ENCODE peak calls at places on chromosome X, in nine cellular contexts. M is brain microvascular endothelial cell; P is endodermal cell; C is NB4; E is iPS-NIHi11; X is EH; G is T-helper 9 cell; J is mammary epithelial cell; B is stimulated activated CD4-positive, alpha-beta T cell treated with anti-CD3 and anti-CD28 coated beads, Interleukin-15, amount 100 ng/mL, for 1 hour. W is an unnamed sample.

GRCh38 chrX:74922922-74923321 is 2.3 kb downstream of the NEXMIF start:
- DNase-seq in B (no peak), M (no peak), G (no peak), X (no peak), P (no peak), E (no peak), C (peak), J (no peak), W (no peak)

GRCh38 chrX:154046262-154046771 is 26.6 kb upstream of the IRAK1 start:
- DNase-seq in X (peak), C (no peak), J (no peak), P (no peak), G (no peak), B (no peak), M (peak), E (no peak), W (no peak)

GRCh38 chrX:17432158-17432557 is 57.2 kb downstream of the NHS start:
- DNase-seq in B (no peak), X (no peak), M (no peak), G (no peak), J (no peak), P (no peak), E (no peak), C (no peak), W (no peak)

GRCh38 chrX:105282077-105282476 is 61.6 kb upstream of the TEX13A start:
- DNase-seq in P (no peak), G (no peak), X (no peak), C (no peak), B (no peak), E (no peak), J (no peak), M (no peak), W (no peak)

GRCh38 chrX:96770315-96770714 is 85.7 kb downstream of the DIAPH2 start:
- DNase-seq in M (no peak), P (no peak), J (no peak), X (peak), B (no peak), C (peak), E (no peak), G (no peak), W (no peak)

GRCh38 chrX:48754124-48754667 is 7.4 kb upstream of the GLOD5 start:
- DNase-seq in X (peak), B (no peak), M (no peak), G (no peak), E (no peak), J (no peak), C (no peak), P (no peak), W (no peak)

GRCh38 chrX:44071847-44072545 is 98.8 kb upstream of the NDP start:
- DNase-seq in B (no peak), M (peak), X (peak), G (no peak), E (no peak), C (no peak), P (no peak), J (peak), W (no peak)

GRCh38 chrX:439236-439635 is 52.5 kb upstream of the PPP2R3B start:
- DNase-seq in M (no peak), B (no peak), E (no peak), J (no peak), G (no peak), C (no peak), P (no peak), X (no peak), W (no peak)

GRCh38 chrX:124223524-124223923 is 108.9 kb upstream of the TEX13D start:
- DNase-seq in J (no peak), G (no peak), M (no peak), B (no peak), P (peak), C (peak), X (no peak), E (no peak), W (no peak)

GRCh38 chrX:67724359-67725110 is 180.7 kb downstream of the AR start:
- DNase-seq in P (no peak), C (no peak), J (no peak), M (no peak), E (no peak), X (no peak), G (no peak), B (no peak), W (no peak)

GRCh38 chrX:111445485-111445884 is 33.5 kb upstream of the DCX start:
- DNase-seq in C (peak), P (no peak), M (peak), X (peak), J (peak), E (peak), B (no peak), G (no peak), W (peak)

GRCh38 chrX:56762220-56762619 is 33.2 kb downstream of the NBDY start:
- DNase-seq in G (no peak), B (no peak), E (no peak), M (no peak), X (no peak), J (no peak), P (no peak), C (no peak), W (no peak)

GRCh38 chrX:47169273-47169672 is 24.3 kb downstream of the RBM10 start:
- DNase-seq in M (no peak), G (no peak), E (no peak), C (no peak), X (no peak), J (no peak), P (no peak), B (no peak), W (no peak)

GRCh38 chrX:34655496-34656258 is 1.4 kb downstream of the TMEM47 start:
- DNase-seq in J (peak), E (no peak), M (no peak), C (no peak), P (peak), B (no peak), X (peak), G (no peak), W (no peak)

GRCh38 chrX:39936886-39937770 is 160.6 kb downstream of the BCOR start:
- DNase-seq in P (no peak), J (no peak), X (no peak), M (no peak), C (peak), E (no peak), B (no peak), G (no peak), W (no peak)

GRCh38 chrX:2317527-2318055 is 183.2 kb downstream of the DHRSX start:
- DNase-seq in J (no peak), B (no peak), C (no peak), E (no peak), M (no peak), G (no peak), X (no peak), P (no peak), W (no peak)

GRCh38 chrX:75038925-75039324 is 113.7 kb upstream of the NEXMIF start:
- DNase-seq in M (peak), C (peak), X (peak), G (no peak), B (no peak), E (peak), J (peak), P (peak), W (no peak)

GRCh38 chrX:103398321-103398937 is 22.1 kb downstream of the BEX3 start:
- DNase-seq in J (peak), M (peak), P (no peak), E (no peak), C (peak), G (no peak), B (no peak), X (peak), W (no peak)

GRCh38 chrX:29652484-29652883 is 562.9 kb upstream of the MAGEB2 start:
- DNase-seq in P (no peak), B (no peak), C (no peak), J (peak), X (peak), E (no peak), G (no peak), M (peak), W (no peak)

GRCh38 chrX:133813991-133814390 is 171.4 kb downstream of the GPC3 start:
- DNase-seq in C (no peak), E (no peak), X (peak), B (no peak), J (no peak), G (no peak), P (no peak), M (no peak), W (no peak)

GRCh38 chrX:4850312-4850711 is 1136.9 kb upstream of the PRKX start:
- DNase-seq in X (no peak), M (no peak), P (no peak), C (no peak), J (no peak), G (no peak), E (no peak), B (no peak), W (no peak)

GRCh38 chrX:26908218-26908617 is 554.9 kb downstream of the PPP4R3C start:
- DNase-seq in G (no peak), X (no peak), C (no peak), M (no peak), J (no peak), B (no peak), E (no peak), P (no peak), W (no peak)

GRCh38 chrX:39950035-39950688 is 147.6 kb downstream of the BCOR start:
- DNase-seq in G (no peak), J (peak), C (peak), M (peak), E (no peak), B (no peak), P (no peak), X (peak), W (no peak)

GRCh38 chrX:40646489-40647306 is 663 bp downstream of the CXorf38 start:
- DNase-seq in X (peak), G (peak), E (peak), B (no peak), J (peak), C (peak), M (peak), P (no peak), W (no peak)

GRCh38 chrX:149462849-149463248 is 42.3 kb downstream of the IDS start:
- DNase-seq in E (no peak), C (no peak), X (peak), M (no peak), G (no peak), J (no peak), P (no peak), B (no peak), W (no peak)

GRCh38 chrX:103608305-103608963 is 671 bp downstream of the TCEAL3 start:
- DNase-seq in J (no peak), X (peak), E (peak), P (peak), G (no peak), M (no peak), B (no peak), C (no peak), W (no peak)

W was measured in D341Med.